ENCODE peak calls at places on chromosomes 6 and 20, in four cellular contexts. E is tibial artery, N is pancreas, Q is endodermal cell. F is an unnamed sample.
A peak's percentile ranks its signal among the peaks of the same experiment; 100 is the strongest.

GRCh38 chr6:146876271-146877151 is 277.7 kb downstream of the ADGB start:
- DNase-seq in N (no peak), Q (no peak), E (no peak), F (peak; percentile 50)

GRCh38 chr6:157804448-157805327 is 18.4 kb upstream of the SNX9 start:
- DNase-seq in Q (no peak), N (no peak), E (no peak), F (no peak)

GRCh38 chr6:44249082-44249748 is 2.3 kb downstream of the HSP90AB1 start:
- DNase-seq in E (no peak), Q (no peak), N (no peak), F (no peak)

GRCh38 chr20:36658300-36658699 is 12.3 kb upstream of the SLA2 start:
- DNase-seq in Q (no peak), E (no peak), N (no peak), F (no peak)

GRCh38 chr20:54643761-54644160 is 168.4 kb downstream of the DOK5 start:
- DNase-seq in N (peak; percentile 17), E (no peak), Q (no peak), F (peak; percentile 78)

GRCh38 chr20:20364016-20364746 is 3.7 kb upstream of the INSM1 start:
- DNase-seq in Q (peak; percentile 92), E (no peak), N (no peak), F (no peak)

GRCh38 chr20:9635756-9636155 is 121.4 kb downstream of the LAMP5 start:
- DNase-seq in E (no peak), N (no peak), Q (no peak), F (no peak)

GRCh38 chr20:50788045-50788867 is 6.6 kb upstream of the BCAS4 start:
- DNase-seq in Q (peak; percentile 56), E (no peak), N (no peak), F (peak; percentile 82)

GRCh38 chr6:8857160-8857559 is 421.8 kb upstream of the SLC35B3 start:
- DNase-seq in N (no peak), E (no peak), Q (no peak), F (no peak)

GRCh38 chr6:146915671-146916127 is 288.5 kb upstream of the STXBP5 start:
- DNase-seq in N (no peak), Q (no peak), E (no peak), F (peak; percentile 56)

GRCh38 chr6:137791281-137792159 is 75.5 kb upstream of the TNFAIP3 start:
- DNase-seq in N (no peak), Q (no peak), E (no peak), F (peak; percentile 42)

GRCh38 chr20:50506270-50506579 is 4.0 kb upstream of the PTPN1 start:
- DNase-seq in E (no peak), N (no peak), Q (no peak), F (no peak)

GRCh38 chr6:110415297-110415916 is at the start of gene DDO:
- DNase-seq in E (peak; percentile 93), N (peak; percentile 95), Q (no peak), F (peak; percentile 34)

GRCh38 chr6:64104051-64104450 is 468.4 kb downstream of the PHF3 start:
- DNase-seq in N (no peak), E (no peak), Q (no peak), F (no peak)

GRCh38 chr6:92559002-92559401 is 860.4 kb downstream of the EPHA7 start:
- DNase-seq in N (no peak), Q (no peak), E (no peak), F (no peak)

GRCh38 chr6:131655951-131656350 is 18.8 kb downstream of the ENPP3 start:
- DNase-seq in E (no peak), N (no peak), Q (no peak), F (no peak)

GRCh38 chr6:4902363-4902762 is 101.5 kb downstream of the RPP40 start:
- DNase-seq in E (no peak), N (no peak), Q (no peak), F (no peak)

GRCh38 chr6:27544612-27545260 is 71.8 kb upstream of the ZNF184 start:
- DNase-seq in E (no peak), Q (no peak), N (no peak), F (no peak)

GRCh38 chr20:20022498-20022897 is 5.3 kb downstream of the NAA20 start:
- DNase-seq in Q (no peak), N (no peak), E (no peak), F (no peak)

GRCh38 chr6:124148225-124148624 is 344.6 kb downstream of the NKAIN2 start:
- DNase-seq in E (no peak), Q (no peak), N (no peak), F (no peak)

GRCh38 chr6:78231002-78231401 is 578.2 kb downstream of the MEI4 start:
- DNase-seq in N (no peak), E (no peak), Q (no peak), F (no peak)

GRCh38 chr20:46512943-46513844 is at the start of gene ZNF334:
- DNase-seq in N (peak; percentile 77), Q (peak; percentile 95), E (peak; percentile 70), F (peak; percentile 35)

GRCh38 chr6:147390909-147391536 is 117.5 kb upstream of the SAMD5 start:
- DNase-seq in Q (no peak), E (no peak), N (no peak), F (peak; percentile 51)

GRCh38 chr6:159959976-159960384 is 8.9 kb upstream of the IGF2R start:
- DNase-seq in E (no peak), Q (no peak), N (no peak), F (peak; percentile 41)

GRCh38 chr6:152099816-152100618 is 292.5 kb downstream of the ESR1 start:
- DNase-seq in E (peak; percentile 74), Q (no peak), N (no peak), F (peak; percentile 53)

GRCh38 chr6:147508073-147508870 is at the start of gene SAMD5:
- DNase-seq in Q (peak; percentile 89), N (peak; percentile 47), E (peak; percentile 69), F (peak; percentile 47)

GRCh38 chr6:6751197-6751596 is 162.7 kb downstream of the LY86 start:
- DNase-seq in E (no peak), N (no peak), Q (no peak), F (no peak)

GRCh38 chr6:105359419-105360366 is 43.2 kb downstream of the PREP start:
- DNase-seq in N (no peak), Q (no peak), E (no peak), F (peak; percentile 93)

GRCh38 chr6:33863084-33863483 is 59.3 kb upstream of the MLN start:
- DNase-seq in Q (no peak), E (no peak), N (no peak), F (no peak)

GRCh38 chr20:36179170-36179945 is 24.8 kb downstream of the EPB41L1 start:
- DNase-seq in E (no peak), N (no peak), Q (no peak), F (no peak)

GRCh38 chr6:52983159-52983848 is 11.8 kb downstream of the GSTA4 start:
- DNase-seq in Q (no peak), N (no peak), E (no peak), F (no peak)

GRCh38 chr6:6811151-6812002 is 222.9 kb downstream of the LY86 start:
- DNase-seq in E (no peak), Q (peak; percentile 83), N (peak; percentile 64), F (peak; percentile 89)

GRCh38 chr20:64110411-64111068 is 3.2 kb upstream of the NPBWR2 start:
- DNase-seq in E (peak; percentile 48), N (no peak), Q (peak; percentile 30), F (no peak)

GRCh38 chr6:125612400-125612846 is 137.0 kb upstream of the HEY2 start:
- DNase-seq in E (no peak), Q (no peak), N (no peak), F (peak; percentile 23)

DNA sequence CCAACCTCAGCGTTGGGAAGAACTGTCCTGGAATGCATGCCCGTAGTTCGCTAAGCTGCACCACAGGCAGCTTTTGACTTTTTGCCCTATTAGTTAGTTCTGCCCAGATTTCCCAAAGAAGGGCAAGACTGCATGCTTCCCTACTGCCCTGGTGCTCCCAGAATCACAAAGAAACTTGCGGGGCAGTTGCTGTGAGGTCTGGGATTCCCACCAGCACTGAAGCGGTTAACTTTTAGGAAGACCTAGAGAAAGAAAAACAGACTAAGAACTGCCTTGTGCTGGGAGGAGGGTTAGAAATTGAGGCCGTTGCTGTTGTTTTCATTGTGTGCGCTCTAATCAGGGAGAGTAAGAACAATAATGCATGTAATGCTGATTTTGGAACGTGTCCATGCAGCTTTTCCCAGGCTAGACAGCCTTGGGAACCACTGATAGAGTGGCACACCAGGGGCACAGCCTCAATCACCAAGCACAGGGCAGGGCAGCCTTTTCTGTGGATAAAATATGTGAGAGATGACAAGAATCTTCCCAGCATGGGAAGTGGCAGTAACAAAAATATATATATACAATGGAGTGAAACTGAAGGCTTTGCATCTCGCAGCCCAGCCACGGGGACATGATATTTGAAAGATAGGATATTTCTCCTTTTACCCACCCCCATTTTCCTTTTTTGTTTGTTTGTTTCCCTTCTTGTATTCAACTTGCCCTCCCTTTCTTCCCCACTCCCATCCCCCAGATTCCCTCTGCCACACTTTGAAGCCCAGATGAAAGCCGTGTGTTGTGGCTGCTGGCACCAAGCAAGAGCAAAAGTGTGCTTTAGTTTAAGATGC is 137.6 kb upstream of the HEY2 start:
- DNase-seq in N (no peak), Q (peak; percentile 63), E (peak; percentile 75), F (peak; percentile 83)
- TF ChIP-seq CTCF in N (no peak), Q (no peak), E (no peak), F (no peak)

GRCh38 chr20:44033344-44033743 is 118.7 kb downstream of the TOX2 start:
- DNase-seq in Q (no peak), E (no peak), N (no peak), F (peak; percentile 20)

GRCh38 chr20:44031822-44032582 is 117.3 kb downstream of the TOX2 start:
- DNase-seq in Q (peak; percentile 87), E (no peak), N (no peak), F (no peak)

GRCh38 chr20:44033873-44034272 is 119.2 kb downstream of the TOX2 start:
- DNase-seq in E (no peak), Q (no peak), N (no peak), F (no peak)

GRCh38 chr20:44031001-44031574 is 116.4 kb downstream of the TOX2 start:
- DNase-seq in E (no peak), N (no peak), Q (no peak), F (no peak)

GRCh38 chr20:44032583-44033138 is 118.0 kb downstream of the TOX2 start:
- DNase-seq in E (no peak), N (no peak), Q (no peak), F (no peak)
- H3K4me3 ChIP-seq in E (no peak overlapping the region), N (no peak overlapping the region), Q (peak overlapping the region; percentile 46), F (no peak overlapping the region)

GRCh38 chr6:36979343-36979742 is 6.7 kb downstream of the MTCH1 start:
- DNase-seq in E (no peak), N (peak; percentile 66), Q (no peak), F (peak; percentile 71)
- TF ChIP-seq CTCF in E (peak; percentile 44), N (no peak), Q (peak; percentile 29), F (peak; percentile 68)

GRCh38 chr6:54403096-54403495 is 94.9 kb downstream of the TINAG start:
- DNase-seq in Q (no peak), E (no peak), N (no peak), F (no peak)
- H3K4me3 ChIP-seq in Q (no peak overlapping the region), E (no peak overlapping the region), N (no peak overlapping the region), F (no peak overlapping the region)